ENCODE peak calls at places on chromosomes 16 and 17, in six cellular contexts. U is BJ, L is IMR-90, F is progenitor cell of endocrine pancreas, R is GM06990, C is nephron progenitor cell. J is an unnamed sample.

GRCh38 chr16:30185141-30185682 is 1.8 kb downstream of the CORO1A start:
- DNase-seq in U (no peak), L (no peak), F (no peak), R (no peak), C (peak; percentile 9), J (peak; percentile 77)

GRCh38 chr17:77363821-77364361 is 223.1 kb downstream of the SEC14L1 start:
- DNase-seq in U (no peak), L (peak; percentile 58), F (no peak), R (no peak), C (no peak), J (peak; percentile 90)

GRCh38 chr16:27646811-27647210 is 96.9 kb downstream of the KATNIP start:
- DNase-seq in U (no peak), L (peak; percentile 36), F (no peak), R (no peak), C (no peak), J (no peak)

GRCh38 chr17:31112001-31112661 is 17.4 kb downstream of the NF1 start:
- DNase-seq in U (no peak), L (no peak), F (no peak), R (no peak), C (no peak), J (no peak)

GRCh38 chr16:85078952-85079351 is 33.3 kb downstream of the CIBAR2 start:
- DNase-seq in U (no peak), L (no peak), F (no peak), R (no peak), C (no peak), J (no peak)

GRCh38 chr17:40412880-40413279 is 4.8 kb downstream of the TOP2A start:
- DNase-seq in U (no peak), L (no peak), F (no peak), R (no peak), C (no peak), J (no peak)

GRCh38 chr16:19555938-19556778 is 655 bp downstream of the VPS35L start:
- DNase-seq in U (no peak), L (peak; percentile 26), F (peak; percentile 11), R (no peak), C (peak; percentile 55), J (no peak)

GRCh38 chr17:32659419-32659842 is 172.6 kb downstream of the CDK5R1 start:
- DNase-seq in U (peak; percentile 12), L (peak; percentile 55), F (peak; percentile 63), R (peak; percentile 44), C (peak; percentile 77), J (no peak)

GRCh38 chr17:10579270-10579669 is 29.8 kb upstream of the MYH2 start:
- DNase-seq in U (no peak), L (no peak), F (no peak), R (no peak), C (no peak), J (no peak)

GRCh38 chr16:79217375-79218011 is 383.0 kb downstream of the MAF start:
- DNase-seq in U (no peak), L (no peak), F (no peak), R (no peak), C (no peak), J (no peak)

GRCh38 chr16:17457997-17458396 is 12.8 kb downstream of the XYLT1 start:
- DNase-seq in U (no peak), L (no peak), F (no peak), R (no peak), C (no peak), J (no peak)

GRCh38 chr16:87219287-87219909 is 97.8 kb downstream of the C16orf95 start:
- DNase-seq in U (no peak), L (no peak), F (no peak), R (no peak), C (no peak), J (no peak)

GRCh38 chr17:39166437-39167335 is 725 bp upstream of the ARL5C start:
- DNase-seq in U (no peak), L (no peak), F (no peak), R (no peak), C (no peak), J (no peak)

GRCh38 chr16:49464877-49465504 is 91.4 kb downstream of the C16orf78 start:
- DNase-seq in U (no peak), L (no peak), F (peak; percentile 31), R (no peak), C (peak; percentile 63), J (no peak)

GRCh38 chr16:30652718-30653117 is 2.0 kb downstream of the PRR14 start:
- DNase-seq in U (no peak), L (no peak), F (no peak), R (no peak), C (no peak), J (peak; percentile 77)

GRCh38 chr17:27674335-27674734 is 43.3 kb downstream of the LGALS9 start:
- DNase-seq in U (no peak), L (no peak), F (no peak), R (no peak), C (no peak), J (peak; percentile 54)

GRCh38 chr17:40179923-40180659 is 2.8 kb downstream of the RAPGEFL1 start:
- DNase-seq in U (no peak), L (peak; percentile 70), F (no peak), R (no peak), C (no peak), J (no peak)

GRCh38 chr17:42518755-42519545 is 17.1 kb upstream of the NAGLU start:
- DNase-seq in U (no peak), L (no peak), F (no peak), R (no peak), C (no peak), J (no peak)

GRCh38 chr17:59151591-59151990 is 3.4 kb downstream of the SKA2 start:
- DNase-seq in U (no peak), L (no peak), F (no peak), R (no peak), C (no peak), J (no peak)

GRCh38 chr16:1731603-1732002 is 25.6 kb downstream of the MAPK8IP3 start:
- DNase-seq in U (no peak), L (no peak), F (no peak), R (no peak), C (no peak), J (no peak)
- TF ChIP-seq CTCF in U (no peak), L (no peak), F (no peak), R (no peak), C (no peak), J (no peak)

GRCh38 chr17:66555605-66556004 is 253.2 kb downstream of the PRKCA start:
- DNase-seq in U (no peak), L (no peak), F (no peak), R (no peak), C (no peak), J (no peak)
- TF ChIP-seq CTCF in U (no peak), L (no peak), F (no peak), R (no peak), C (no peak), J (no peak)

GRCh38 chr17:75614556-75615270 is 18.5 kb upstream of the SMIM5 start:
- DNase-seq in U (no peak), L (no peak), F (no peak), R (no peak), C (no peak), J (no peak)

GRCh38 chr17:75615301-75615700 is 17.9 kb upstream of the SMIM5 start:
- DNase-seq in U (no peak), L (no peak), F (no peak), R (no peak), C (no peak), J (no peak)

GRCh38 chr17:75611746-75612437 is 21.3 kb upstream of the SMIM5 start:
- DNase-seq in U (no peak), L (no peak), F (no peak), R (no peak), C (no peak), J (no peak)

GRCh38 chr17:75612906-75613626 is 20.2 kb upstream of the SMIM5 start:
- DNase-seq in U (no peak), L (no peak), F (no peak), R (no peak), C (no peak), J (no peak)

DNA sequence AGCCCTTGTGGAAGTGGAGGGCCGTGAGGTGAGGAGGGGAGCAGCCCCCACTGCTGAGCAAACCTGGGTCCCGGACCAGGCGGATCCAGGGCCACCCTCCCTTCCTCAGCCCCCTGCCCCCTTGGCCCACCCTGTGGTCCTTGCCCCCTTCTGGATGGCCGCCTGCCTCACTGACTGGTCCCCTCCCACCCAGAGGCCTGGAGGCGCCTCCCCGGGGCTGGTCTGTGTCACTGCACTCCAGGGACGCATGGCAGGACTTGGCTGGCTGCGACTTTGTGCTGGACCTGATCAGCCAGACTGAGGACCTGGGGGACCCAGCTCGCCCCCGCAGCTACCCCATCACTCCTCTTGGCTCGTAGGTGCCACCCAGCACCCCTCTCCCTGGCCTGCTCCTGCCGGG is 19.2 kb upstream of the SMIM5 start:
- DNase-seq in U (no peak), L (no peak), F (no peak), R (no peak), C (peak; percentile 33), J (no peak)
- TF ChIP-seq CTCF in U (no peak), L (peak; percentile 19), F (no peak), R (peak; percentile 35), C (no peak), J (no peak)

GRCh38 chr16:1345087-1345486 is 6.6 kb downstream of the TSR3 start:
- DNase-seq in U (no peak), L (no peak), F (no peak), R (no peak), C (no peak), J (no peak)

GRCh38 chr16:1347962-1348361 is 3.7 kb downstream of the TSR3 start:
- DNase-seq in U (no peak), L (no peak), F (no peak), R (no peak), C (no peak), J (no peak)

GRCh38 chr16:1345651-1346421 is 5.8 kb downstream of the TSR3 start:
- DNase-seq in U (no peak), L (no peak), F (no peak), R (no peak), C (no peak), J (no peak)

GRCh38 chr16:1347286-1347855 is 4.3 kb downstream of the TSR3 start:
- DNase-seq in U (no peak), L (no peak), F (no peak), R (no peak), C (no peak), J (no peak)

DNA sequence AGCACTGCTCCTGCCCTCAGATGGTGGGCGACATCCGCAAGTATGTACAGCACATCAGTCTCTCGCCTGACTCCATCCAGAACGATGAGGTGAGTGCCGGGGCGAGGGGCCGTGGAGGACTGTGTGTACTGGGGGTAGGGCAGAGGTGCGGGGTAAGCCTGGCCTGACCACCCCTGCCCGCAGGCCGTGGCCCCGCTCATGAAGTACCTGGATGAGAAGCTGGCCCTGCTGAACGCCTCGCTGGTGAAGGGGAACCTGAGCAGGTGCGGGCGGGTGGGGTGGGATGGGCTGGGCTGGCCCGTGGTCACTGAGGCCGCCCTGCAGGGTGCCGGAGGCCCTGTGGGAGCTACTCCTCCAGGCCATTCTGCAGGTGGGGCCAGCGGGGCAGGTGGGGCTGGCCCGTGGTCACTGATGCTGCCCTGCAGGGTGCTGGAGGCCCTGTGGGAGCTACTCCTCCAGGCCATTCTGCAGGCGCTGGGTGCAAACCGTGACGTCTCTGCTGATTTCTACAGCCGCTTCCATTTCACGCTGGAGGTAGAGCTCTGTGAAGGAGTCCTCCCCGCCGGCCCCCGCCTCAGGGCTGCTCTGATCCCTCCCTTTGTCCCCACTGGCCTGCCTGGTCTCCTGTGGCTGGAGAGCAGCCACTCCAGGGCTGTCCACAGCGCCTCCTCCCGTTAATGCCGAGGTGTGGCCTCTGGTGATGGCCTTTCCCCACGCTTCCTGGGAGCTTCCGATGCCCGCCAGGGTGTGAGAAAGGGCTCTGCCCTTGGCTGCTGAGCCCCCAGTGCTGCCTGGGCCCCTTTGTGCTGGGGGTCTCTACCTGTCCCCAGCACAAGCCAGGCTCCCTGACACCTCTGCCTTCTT is 5.0 kb downstream of the TSR3 start:
- DNase-seq in U (no peak), L (no peak), F (no peak), R (no peak), C (no peak), J (no peak)
- TF ChIP-seq CTCF in U (peak; percentile 12), L (peak; percentile 12), F (no peak), R (no peak), C (no peak), J (no peak)

GRCh38 chr17:49496183-49496865 is 1.2 kb downstream of the NGFR start:
- DNase-seq in U (no peak), L (peak; percentile 28), F (peak; percentile 81), R (peak; percentile 74), C (peak; percentile 96), J (peak; percentile 90)
- TF ChIP-seq CTCF in U (peak; percentile 41), L (peak; percentile 61), F (peak; percentile 85), R (peak; percentile 46), C (peak; percentile 71), J (peak; percentile 89)